ENCODE peak calls at places on chromosomes 1 and 21, in eight cellular contexts. O is tibial nerve, P is fibroblast of lung, A is NCI-H1092, G is activated T-cell treated with anti-CD3 and anti-CD28 coated beads for 24 hours, D is astrocyte of the spinal cord, K is mesenteric fat pad, X is T follicular helper cell. Q is an unnamed sample.

GRCh38 chr1:178093958-178094751 is at the start of gene RASAL2:
- DNase-seq in X (no peak), K (peak), D (peak), A (peak), G (no peak), P (peak), O (peak), Q (peak)

GRCh38 chr21:46605759-46606426 is 1.0 kb upstream of the S100B start:
- DNase-seq in A (no peak), K (no peak), O (no peak), D (no peak), G (no peak), X (no peak), P (no peak), Q (no peak)

GRCh38 chr1:77056525-77056924 is 162.7 kb downstream of the PIGK start:
- DNase-seq in D (no peak), O (no peak), A (no peak), G (no peak), P (no peak), K (no peak), X (no peak), Q (no peak)

GRCh38 chr1:33292726-33293340 is 28.1 kb downstream of the A3GALT2 start:
- DNase-seq in G (no peak), A (no peak), O (no peak), K (peak), P (peak), D (no peak), X (no peak), Q (no peak)

GRCh38 chr1:235295902-235296350 is 32.1 kb downstream of the ARID4B start:
- DNase-seq in K (no peak), P (peak), A (no peak), X (no peak), G (no peak), D (peak), O (no peak), Q (peak)

GRCh38 chr1:19204665-19205266 is 5.3 kb downstream of the UBR4 start:
- DNase-seq in D (no peak), A (no peak), X (no peak), O (no peak), P (peak), G (no peak), K (no peak), Q (no peak)

GRCh38 chr1:71295340-71295739 is 214.5 kb upstream of the ZRANB2 start:
- DNase-seq in X (no peak), D (no peak), P (no peak), O (peak), K (no peak), A (no peak), G (no peak), Q (no peak)

GRCh38 chr1:160066829-160067720 is 2.9 kb downstream of the KCNJ10 start:
- DNase-seq in D (no peak), K (no peak), P (no peak), O (no peak), X (no peak), G (no peak), A (no peak), Q (no peak)

GRCh38 chr1:27519341-27520258 is 29.6 kb upstream of the WASF2 start:
- DNase-seq in A (peak), D (no peak), X (no peak), P (no peak), O (no peak), K (no peak), G (no peak), Q (peak)

GRCh38 chr1:30196872-30197615 is 526.3 kb downstream of the MATN1 start:
- DNase-seq in O (no peak), G (no peak), X (no peak), P (no peak), D (no peak), A (no peak), K (no peak), Q (no peak)

GRCh38 chr21:35635261-35635660 is 425.1 kb downstream of the SETD4 start:
- DNase-seq in G (no peak), A (no peak), X (no peak), K (no peak), D (peak), P (peak), O (no peak), Q (peak)

GRCh38 chr1:204809488-204809887 is 61.2 kb upstream of the NFASC start:
- DNase-seq in A (no peak), D (no peak), O (no peak), G (no peak), X (no peak), K (no peak), P (no peak), Q (no peak)

GRCh38 chr1:36884029-36884701 is 150.2 kb downstream of the GRIK3 start:
- DNase-seq in D (no peak), P (no peak), X (no peak), K (peak), O (peak), G (no peak), A (no peak), Q (no peak)

GRCh38 chr1:178529364-178530036 is 16.6 kb downstream of the TEX35 start:
- DNase-seq in X (no peak), D (no peak), O (no peak), A (no peak), P (no peak), K (peak), G (no peak), Q (no peak)

GRCh38 chr1:82000221-82000620 is 199.5 kb downstream of the ADGRL2 start:
- DNase-seq in P (no peak), X (no peak), D (no peak), A (no peak), K (no peak), O (no peak), G (no peak), Q (no peak)

GRCh38 chr1:16007671-16008341 is 3.8 kb downstream of the SRARP start:
- DNase-seq in G (no peak), X (no peak), D (no peak), P (no peak), A (no peak), K (no peak), O (no peak), Q (no peak)

GRCh38 chr1:215720121-215720520 is 153.0 kb downstream of the KCTD3 start:
- DNase-seq in X (no peak), K (no peak), A (no peak), G (no peak), D (no peak), O (no peak), P (peak), Q (no peak)

GRCh38 chr1:24711329-24711728 is 33.9 kb upstream of the CLIC4 start:
- DNase-seq in X (no peak), P (no peak), D (no peak), A (no peak), G (no peak), O (no peak), K (no peak), Q (no peak)

Q was measured in astrocyte of the hippocampus.